ENCODE peak calls at places on chromosomes 11 and 22, in eight cellular contexts. K is sciatic nerve; Y is left ventricle myocardium superior; Q is NCI-H2171 treated with DMSO at 0.1 percent for 48 hours; R is lower lobe of right lung; W is amniotic stem cell; X is stimulated activated CD4-positive, alpha-beta T cell treated with anti-CD3 and anti-CD28 coated beads, Interleukin-2, amount 100 ng/mL, for 4 hours; S is GM20000. B is an unnamed sample.

GRCh38 chr11:60367009-60367408 is 11.3 kb upstream of the MS4A7 start:
- DNase-seq in K (no peak), Y (no peak), Q (no peak), R (no peak), W (no peak), X (no peak), S (peak), B (no peak)

GRCh38 chr22:29330753-29331152 is 15.3 kb upstream of the RASL10A start:
- DNase-seq in K (no peak), Y (peak), Q (no peak), R (no peak), W (no peak), X (no peak), S (no peak), B (no peak)

GRCh38 chr11:73085189-73085875 is 56.8 kb downstream of the FCHSD2 start:
- DNase-seq in K (no peak), Y (no peak), Q (no peak), R (no peak), W (no peak), X (no peak), S (no peak), B (no peak)

GRCh38 chr11:35280727-35281126 is 138.6 kb downstream of the SLC1A2 start:
- DNase-seq in K (no peak), Y (no peak), Q (no peak), R (no peak), W (no peak), X (no peak), S (no peak), B (no peak)

GRCh38 chr11:16605440-16605970 is 132.9 kb upstream of the C11orf58 start:
- DNase-seq in K (peak), Y (no peak), Q (no peak), R (no peak), W (peak), X (no peak), S (peak), B (no peak)

GRCh38 chr11:47587733-47588326 is 1.4 kb downstream of the FAM180B start:
- DNase-seq in K (peak), Y (peak), Q (no peak), R (peak), W (no peak), X (no peak), S (peak), B (no peak)

GRCh38 chr22:25051983-25052710 is 99.6 kb downstream of the KIAA1671 start:
- DNase-seq in K (no peak), Y (peak), Q (peak), R (no peak), W (no peak), X (no peak), S (no peak), B (no peak)

GRCh38 chr11:65429724-65430405 is 7.3 kb downstream of the NEAT1 start:
- DNase-seq in K (peak), Y (peak), Q (no peak), R (peak), W (no peak), X (no peak), S (no peak), B (no peak)

GRCh38 chr11:10878408-10879214 is 20.8 kb upstream of the ZBED5 start:
- DNase-seq in K (no peak), Y (no peak), Q (peak), R (no peak), W (peak), X (peak), S (no peak), B (peak)

B was measured in HTR-8/SVneo.